ENCODE peak calls at places on chromosomes 1 and 21, in nine cellular contexts. E is H9; Q is SJSA1; R is GM23338; F is heart left ventricle; J is CD8-positive, alpha-beta memory T cell; N is CD4-positive, CD25-positive, alpha-beta regulatory T cell; G is heart right ventricle; K is tibial nerve. C is an unnamed sample.

GRCh38 chr1:91091812-91092211 is 70.0 kb upstream of the ZNF644 start:
- DNase-seq in F (no peak), R (no peak), E (no peak), K (no peak), G (no peak), N (no peak), J (no peak), Q (peak; percentile 64), C (peak; percentile 40)

GRCh38 chr1:94039871-94040569 is 80.9 kb downstream of the ABCA4 start:
- DNase-seq in E (no peak), F (no peak), G (no peak), K (no peak), Q (no peak), N (no peak), J (no peak), R (no peak), C (no peak)

GRCh38 chr21:35840197-35840799 is 220.0 kb downstream of the SETD4 start:
- DNase-seq in G (no peak), R (peak; percentile 84), J (peak; percentile 20), N (peak; percentile 79), Q (peak; percentile 47), F (no peak), E (no peak), K (peak; percentile 56), C (peak; percentile 31)

GRCh38 chr1:235513495-235514366 is 9.5 kb upstream of the B3GALNT2 start:
- DNase-seq in K (no peak), G (no peak), R (peak; percentile 87), E (no peak), F (no peak), Q (peak; percentile 76), J (peak; percentile 19), N (peak; percentile 73), C (no peak)

GRCh38 chr1:202034683-202035462 is 24.5 kb downstream of the ELF3 start:
- DNase-seq in K (peak; percentile 72), R (no peak), N (no peak), Q (peak; percentile 99), F (no peak), G (peak; percentile 65), J (no peak), E (no peak), C (peak; percentile 97)

GRCh38 chr1:36502616-36503015 is 19.9 kb upstream of the CSF3R start:
- DNase-seq in Q (no peak), F (no peak), J (no peak), E (no peak), K (no peak), N (no peak), G (no peak), R (no peak), C (no peak)

GRCh38 chr21:38631676-38632075 is 133.4 kb upstream of the ERG start:
- DNase-seq in Q (no peak), K (no peak), N (no peak), E (no peak), G (no peak), F (no peak), R (no peak), J (no peak), C (peak; percentile 88)

GRCh38 chr1:47838562-47839459 is 158.4 kb downstream of the TRABD2B start:
- DNase-seq in J (no peak), F (no peak), Q (no peak), K (no peak), E (no peak), N (no peak), R (no peak), G (no peak), C (no peak)

GRCh38 chr1:40847023-40847740 is 15.0 kb downstream of the CITED4 start:
- DNase-seq in N (no peak), J (no peak), F (no peak), K (no peak), R (peak; percentile 27), E (peak; percentile 58), Q (no peak), G (no peak), C (no peak)

GRCh38 chr1:18197299-18197698 is 89.7 kb downstream of the IGSF21 start:
- DNase-seq in E (no peak), N (no peak), G (no peak), Q (no peak), K (no peak), J (no peak), R (no peak), F (no peak), C (no peak)

GRCh38 chr1:72892461-72892860 is 610.1 kb upstream of the NEGR1 start:
- DNase-seq in N (no peak), F (no peak), Q (no peak), K (no peak), J (no peak), E (no peak), R (no peak), G (no peak), C (no peak)

GRCh38 chr1:164748253-164748899 is 189.4 kb downstream of the PBX1 start:
- DNase-seq in F (no peak), J (no peak), Q (peak; percentile 75), G (peak; percentile 33), K (no peak), N (no peak), E (no peak), R (no peak), C (no peak)

GRCh38 chr1:232134365-232134764 is 495.6 kb downstream of the SIPA1L2 start:
- DNase-seq in F (no peak), E (no peak), J (no peak), N (no peak), Q (no peak), K (no peak), R (no peak), G (no peak), C (no peak)

GRCh38 chr1:63813829-63814277 is 40.0 kb downstream of the ROR1 start:
- DNase-seq in F (no peak), E (no peak), G (no peak), J (no peak), K (no peak), R (no peak), N (no peak), Q (peak; percentile 63), C (no peak)

GRCh38 chr1:165527673-165528072 is 16.1 kb upstream of the LRRC52 start:
- DNase-seq in J (no peak), G (no peak), E (no peak), K (no peak), Q (no peak), N (no peak), R (no peak), F (no peak), C (no peak)

GRCh38 chr1:60970081-60970509 is 112.3 kb upstream of the NFIA start:
- DNase-seq in R (peak; percentile 30), G (no peak), N (no peak), J (no peak), Q (no peak), E (no peak), F (no peak), K (no peak), C (no peak)

GRCh38 chr1:20633190-20634064 is at the start of gene PINK1:
- DNase-seq in Q (peak; percentile 86), F (peak; percentile 91), E (peak; percentile 95), R (peak; percentile 94), K (peak; percentile 62), G (peak; percentile 85), N (peak; percentile 82), J (peak; percentile 80), C (no peak)

GRCh38 chr1:115469703-115470476 is 131.8 kb upstream of the NGF start:
- DNase-seq in F (peak; percentile 68), E (peak; percentile 88), K (no peak), Q (peak; percentile 73), N (peak; percentile 6), R (peak; percentile 85), J (no peak), G (peak; percentile 42), C (peak; percentile 31)

GRCh38 chr1:92948071-92948470 is 13.2 kb downstream of the DIPK1A start:
- DNase-seq in E (no peak), N (no peak), Q (no peak), J (no peak), F (no peak), G (no peak), R (no peak), K (no peak), C (no peak)
- H3K27ac ChIP-seq in E (no peak overlapping the region), N (no peak overlapping the region), Q (no peak overlapping the region), J (no peak overlapping the region), F (no peak overlapping the region), G (no peak overlapping the region), R (no peak overlapping the region), K (no peak overlapping the region), C (no peak overlapping the region)

DNA sequence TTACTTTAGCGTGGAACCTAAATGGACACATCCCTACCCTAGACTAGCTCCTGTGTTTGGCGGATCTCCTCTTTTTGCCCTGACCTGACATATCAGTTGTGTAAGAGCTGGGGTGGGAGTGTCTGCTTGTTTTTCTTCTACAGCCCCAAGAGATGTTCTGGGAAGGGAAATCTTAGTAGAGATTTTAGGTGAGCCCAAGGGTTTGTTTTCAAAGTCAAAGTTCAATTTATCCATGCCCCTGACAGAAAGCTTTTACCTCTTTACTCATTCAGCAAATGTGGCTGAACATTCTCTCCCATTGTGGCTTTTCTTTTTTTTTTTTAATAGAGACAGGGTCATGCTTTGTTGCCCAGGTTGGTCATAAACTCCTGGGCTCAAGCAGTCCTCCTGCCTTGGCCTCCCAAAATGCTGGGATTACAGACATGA is 7.3 kb upstream of the TARS2 start:
- DNase-seq in J (no peak), G (no peak), Q (no peak), K (no peak), R (no peak), F (no peak), E (no peak), N (no peak), C (no peak)
- H3K27ac ChIP-seq in J (no peak overlapping the region), G (no peak overlapping the region), Q (no peak overlapping the region), K (no peak overlapping the region), R (no peak overlapping the region), F (no peak overlapping the region), E (no peak overlapping the region), N (no peak overlapping the region), C (peak overlapping the region; percentile 99)

GRCh38 chr1:109131059-109131458 is 17.1 kb downstream of the ELAPOR1 start:
- DNase-seq in J (no peak), F (no peak), K (no peak), E (no peak), G (no peak), N (peak; percentile 10), R (no peak), Q (no peak), C (no peak)
- H3K27ac ChIP-seq in J (no peak overlapping the region), F (no peak overlapping the region), K (no peak overlapping the region), E (no peak overlapping the region), G (no peak overlapping the region), N (no peak overlapping the region), R (no peak overlapping the region), Q (no peak overlapping the region), C (no peak overlapping the region)

GRCh38 chr1:161007369-161007768 is 13.6 kb downstream of the F11R start:
- DNase-seq in N (no peak), G (no peak), R (no peak), F (no peak), Q (no peak), E (no peak), J (no peak), K (no peak), C (no peak)
- H3K27ac ChIP-seq in N (no peak overlapping the region), G (no peak overlapping the region), R (peak overlapping the region; percentile 66), F (no peak overlapping the region), Q (no peak overlapping the region), E (no peak overlapping the region), J (no peak overlapping the region), K (no peak overlapping the region), C (no peak overlapping the region)

DNA sequence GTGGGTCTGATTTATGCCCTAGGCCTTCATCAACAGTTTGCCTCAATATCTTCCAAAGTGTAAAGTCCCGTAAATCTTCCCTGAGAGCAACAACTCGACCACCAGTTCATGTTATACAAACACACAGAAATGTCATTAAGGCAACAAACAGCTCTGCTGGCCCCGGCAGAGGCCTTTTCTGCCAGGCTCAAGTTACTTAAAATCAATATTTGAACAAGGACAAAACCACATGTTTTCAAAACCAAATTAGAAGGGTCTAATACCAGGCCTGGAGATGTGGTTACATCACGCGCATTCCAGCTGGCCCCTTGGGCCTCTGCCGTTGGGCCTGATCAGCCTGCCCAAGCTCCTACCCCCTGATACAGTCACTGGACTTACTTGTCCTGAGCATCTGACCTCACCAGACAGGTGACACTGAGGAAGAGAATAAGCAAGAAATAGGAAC is 82.1 kb upstream of the FGGY start:
- DNase-seq in E (no peak), F (no peak), R (no peak), G (no peak), N (no peak), Q (peak; percentile 58), K (no peak), J (no peak), C (no peak)
- H3K27ac ChIP-seq in E (no peak overlapping the region), F (no peak overlapping the region), R (no peak overlapping the region), G (no peak overlapping the region), N (no peak overlapping the region), Q (no peak overlapping the region), K (no peak overlapping the region), J (no peak overlapping the region), C (no peak overlapping the region)

C was measured in epithelial cell of prostate.